ENCODE peak calls at places on chromosomes 4 and X, in six cellular contexts. S is coronary artery, D is AG04449, V is neural progenitor cell, L is astrocyte of the cerebellum, Z is psoas muscle. G is an unnamed sample.

GRCh38 chr4:86582453-86582852 is 11.7 kb upstream of the PTPN13 start:
- DNase-seq in S (no peak), D (no peak), V (no peak), L (no peak), Z (no peak), G (peak)

GRCh38 chr4:16524911-16525574 is 298.8 kb upstream of the TAPT1 start:
- DNase-seq in S (no peak), D (no peak), V (no peak), L (no peak), Z (no peak), G (no peak)

GRCh38 chrX:108397627-108398392 is 40.4 kb downstream of the COL4A6 start:
- DNase-seq in S (no peak), D (no peak), V (no peak), L (no peak), Z (no peak), G (no peak)

GRCh38 chrX:63349307-63349706 is 1.8 kb downstream of the SPIN4 start:
- DNase-seq in S (no peak), D (no peak), V (no peak), L (no peak), Z (no peak), G (no peak)

GRCh38 chrX:152070186-152070585 is 68.2 kb downstream of the MAGEA10 start:
- DNase-seq in S (no peak), D (no peak), V (no peak), L (no peak), Z (no peak), G (no peak)

GRCh38 chrX:10634681-10635161 is 14.3 kb upstream of the MID1 start:
- DNase-seq in S (no peak), D (no peak), V (no peak), L (peak), Z (no peak), G (peak)

GRCh38 chr4:145881585-145881984 is 57.0 kb downstream of the ZNF827 start:
- DNase-seq in S (no peak), D (no peak), V (no peak), L (no peak), Z (no peak), G (no peak)

GRCh38 chr4:4289575-4289929 is 402 bp downstream of the LYAR start:
- DNase-seq in S (no peak), D (no peak), V (no peak), L (no peak), Z (no peak), G (no peak)

GRCh38 chrX:150316564-150316963 is 46.6 kb upstream of the MAMLD1 start:
- DNase-seq in S (peak), D (no peak), V (no peak), L (no peak), Z (no peak), G (no peak)

GRCh38 chr4:15996773-15997172 is 33.8 kb upstream of the FGFBP2 start:
- DNase-seq in S (no peak), D (no peak), V (no peak), L (no peak), Z (no peak), G (no peak)

GRCh38 chr4:637536-637935 is 12.2 kb downstream of the PDE6B start:
- DNase-seq in S (no peak), D (no peak), V (no peak), L (no peak), Z (no peak), G (no peak)

GRCh38 chr4:26454961-26455360 is 35.3 kb downstream of the CCKAR start:
- DNase-seq in S (no peak), D (no peak), V (no peak), L (no peak), Z (no peak), G (no peak)

GRCh38 chrX:137194164-137194563 is 160.4 kb upstream of the GPR101 start:
- DNase-seq in S (no peak), D (no peak), V (peak), L (peak), Z (no peak), G (peak)

GRCh38 chr4:152996101-152996500 is 60.0 kb downstream of the FHDC1 start:
- DNase-seq in S (no peak), D (no peak), V (no peak), L (no peak), Z (no peak), G (no peak)

GRCh38 chr4:61493041-61493440 is 292.9 kb downstream of the ADGRL3 start:
- DNase-seq in S (no peak), D (no peak), V (no peak), L (no peak), Z (no peak), G (no peak)

GRCh38 chrX:99371976-99372595 is 1038.0 kb downstream of the PCDH19 start:
- DNase-seq in S (no peak), D (no peak), V (no peak), L (no peak), Z (no peak), G (no peak)

GRCh38 chr4:72525938-72526337 is 43.1 kb downstream of the ADAMTS3 start:
- DNase-seq in S (no peak), D (no peak), V (no peak), L (peak), Z (peak), G (peak)

GRCh38 chr4:24559032-24559821 is 25.1 kb downstream of the DHX15 start:
- DNase-seq in S (no peak), D (no peak), V (no peak), L (no peak), Z (no peak), G (no peak)

GRCh38 chrX:22818061-22818460 is 181.7 kb upstream of the DDX53 start:
- DNase-seq in S (no peak), D (no peak), V (no peak), L (peak), Z (no peak), G (no peak)

GRCh38 chr4:167233523-167234387 is 539 bp downstream of the SPOCK3 start:
- DNase-seq in S (no peak), D (no peak), V (peak), L (peak), Z (no peak), G (no peak)

GRCh38 chr4:138576684-138577083 is 334.5 kb upstream of the SLC7A11 start:
- DNase-seq in S (no peak), D (no peak), V (peak), L (peak), Z (no peak), G (no peak)

GRCh38 chr4:105215609-105216313 is 69.1 kb downstream of the TET2 start:
- DNase-seq in S (no peak), D (no peak), V (no peak), L (no peak), Z (no peak), G (no peak)

GRCh38 chrX:12223650-12224049 is 85.4 kb downstream of the FRMPD4 start:
- DNase-seq in S (no peak), D (no peak), V (no peak), L (no peak), Z (no peak), G (no peak)

GRCh38 chrX:115639481-115639880 is 78.5 kb downstream of the PLS3 start:
- DNase-seq in S (no peak), D (no peak), V (peak), L (no peak), Z (no peak), G (no peak)

GRCh38 chr4:2818351-2818939 is 25.2 kb upstream of the ADD1 start:
- DNase-seq in S (no peak), D (no peak), V (peak), L (no peak), Z (peak), G (no peak)

GRCh38 chr4:36549992-36550391 is 268.6 kb downstream of the DTHD1 start:
- DNase-seq in S (no peak), D (no peak), V (no peak), L (no peak), Z (no peak), G (no peak)

GRCh38 chrX:140343226-140343873 is 161.5 kb downstream of the SOX3 start:
- DNase-seq in S (no peak), D (no peak), V (no peak), L (peak), Z (no peak), G (peak)

GRCh38 chrX:149870840-149871239 is 10.1 kb upstream of the MAGEA8 start:
- DNase-seq in S (no peak), D (no peak), V (no peak), L (no peak), Z (no peak), G (no peak)

GRCh38 chr4:114782842-114783595 is 184.4 kb downstream of the UGT8 start:
- DNase-seq in S (no peak), D (no peak), V (peak), L (no peak), Z (no peak), G (no peak)

GRCh38 chrX:56920338-56920997 is 74.9 kb downstream of the SPIN3 start:
- DNase-seq in S (no peak), D (no peak), V (no peak), L (no peak), Z (no peak), G (no peak)

GRCh38 chrX:100413231-100413630 is 3.2 kb upstream of the PCDH19 start:
- DNase-seq in S (no peak), D (no peak), V (peak), L (peak), Z (peak), G (no peak)

GRCh38 chrX:100409316-100410082 is 574 bp downstream of the PCDH19 start:
- DNase-seq in S (no peak), D (no peak), V (peak), L (no peak), Z (peak), G (no peak)

GRCh38 chrX:100410901-100411801 is 1.1 kb upstream of the PCDH19 start:
- DNase-seq in S (no peak), D (no peak), V (peak), L (no peak), Z (peak), G (no peak)

GRCh38 chrX:100410083-100410590 is at the start of gene PCDH19:
- DNase-seq in S (no peak), D (no peak), V (peak), L (peak), Z (peak), G (no peak)

DNA sequence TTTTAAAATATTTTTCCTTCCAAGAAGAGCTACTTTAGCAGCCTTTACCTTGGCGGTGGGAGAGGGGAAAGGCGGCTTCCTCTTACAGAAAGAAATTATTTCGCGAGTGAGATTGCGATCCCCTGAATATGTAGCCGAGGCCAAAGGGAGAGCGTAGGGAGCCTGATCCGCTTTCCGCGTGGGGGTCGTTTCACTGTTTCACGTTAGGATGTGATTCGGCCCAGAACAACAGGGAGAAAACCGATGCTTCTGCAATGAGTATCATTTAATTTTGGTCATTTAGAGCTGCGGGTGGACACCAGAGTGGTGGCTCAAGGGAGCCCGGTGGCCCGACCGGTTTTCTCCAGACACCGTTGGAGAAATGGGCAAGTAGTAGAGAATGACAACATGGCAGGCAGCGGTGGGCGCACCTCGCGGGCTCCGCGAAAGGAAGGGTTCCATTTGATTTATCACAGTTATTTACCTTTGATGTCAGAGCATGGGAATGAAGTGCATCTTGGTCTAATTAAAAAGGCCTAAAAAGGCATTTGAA is 1.8 kb upstream of the PCDH19 start:
- DNase-seq in S (no peak), D (no peak), V (no peak), L (no peak), Z (no peak), G (no peak)
- H3K4me3 ChIP-seq in S (no peak), D (no peak), V (peak), L (no peak), Z (no peak), G (no peak)

DNA sequence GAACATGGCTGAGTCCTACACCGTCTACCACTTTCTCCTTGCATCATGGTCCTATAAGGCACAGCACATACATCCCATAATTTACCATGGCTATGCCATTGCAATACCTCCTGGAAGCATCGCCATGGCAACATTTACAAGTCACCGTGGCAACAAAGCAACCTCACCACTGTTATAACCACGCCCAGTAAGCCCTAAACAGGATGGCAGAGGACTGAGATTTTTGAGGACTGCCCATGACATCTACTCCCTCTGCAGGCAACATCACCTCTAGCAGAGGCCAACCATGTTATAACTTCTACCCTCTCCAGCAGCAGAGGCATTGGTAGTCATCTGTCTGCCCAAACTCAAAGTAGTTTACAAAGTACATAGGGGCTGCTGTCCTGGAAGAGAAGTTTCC is 29.7 kb downstream of the BCOR start:
- DNase-seq in S (no peak), D (no peak), V (no peak), L (no peak), Z (no peak), G (no peak)
- TF ChIP-seq CTCF in S (no peak), D (no peak), V (no peak), L (no peak), Z (no peak), G (no peak)

GRCh38 chr4:80197601-80198444 is 520 bp downstream of the PRDM8 start:
- DNase-seq in S (no peak), D (no peak), V (peak), L (no peak), Z (no peak), G (no peak)
- H3K4me3 ChIP-seq in S (peak), D (peak), V (peak), L (peak), Z (peak), G (no peak)

DNA sequence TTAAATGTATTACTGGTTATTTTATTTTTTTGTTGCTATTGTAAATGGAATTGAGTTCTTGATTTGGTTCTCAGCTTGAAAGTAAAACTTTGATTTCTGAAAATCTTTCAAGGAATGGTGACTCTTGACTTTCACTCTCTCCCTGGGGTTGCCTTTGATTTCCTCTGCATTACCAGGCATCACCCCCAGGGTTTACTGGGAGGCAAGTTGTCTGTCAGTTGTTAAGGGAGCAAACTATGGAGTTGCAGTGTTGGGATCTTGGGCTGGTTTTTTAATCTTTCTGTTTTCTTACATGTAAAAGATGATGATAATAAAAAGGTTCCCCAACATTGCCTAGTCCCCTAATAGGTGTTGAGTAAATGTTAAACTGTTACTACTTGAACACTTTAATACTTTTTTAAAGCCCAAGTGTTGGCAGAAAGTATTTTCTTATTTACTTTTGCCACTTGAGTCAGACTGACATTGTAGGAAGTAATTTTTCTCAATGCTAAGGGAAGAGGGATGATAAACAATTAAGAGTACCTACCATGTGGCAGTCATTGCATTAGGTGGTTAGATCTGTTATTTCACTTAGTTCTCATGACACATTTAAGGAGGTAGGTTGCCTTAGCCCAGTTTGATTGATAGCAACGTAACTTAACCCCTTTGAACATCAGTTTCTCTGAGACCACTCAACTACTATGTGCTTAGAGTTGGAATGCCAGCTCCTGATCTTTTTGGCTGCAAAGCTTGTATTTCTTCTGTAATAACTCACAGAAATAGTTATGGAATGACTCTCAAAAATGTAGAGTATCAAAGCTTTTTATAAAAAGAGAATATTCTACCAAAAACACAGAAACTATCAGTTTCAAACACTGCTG is 67.1 kb downstream of the DCLK2 start:
- DNase-seq in S (no peak), D (no peak), V (no peak), L (no peak), Z (no peak), G (no peak)
- TF ChIP-seq CTCF in S (no peak), D (peak), V (peak), L (peak), Z (no peak), G (peak)

GRCh38 chr4:6268650-6269399 is 825 bp upstream of the WFS1 start:
- DNase-seq in S (no peak), D (no peak), V (no peak), L (no peak), Z (no peak), G (no peak)
- H3K4me3 ChIP-seq in S (peak), D (peak), V (peak), L (peak), Z (peak), G (peak)

GRCh38 chrX:122363112-122363511 is 821.0 kb upstream of the GRIA3 start:
- DNase-seq in S (no peak), D (no peak), V (no peak), L (no peak), Z (no peak), G (no peak)
- TF ChIP-seq CTCF in S (no peak), D (no peak), V (peak), L (no peak), Z (no peak), G (no peak)

G was measured in epithelial cell of proximal tubule.